ENCODE peak calls at places on chromosomes 6 and 20, in five cellular contexts. P is adrenal gland, L is Peyer's patch, I is tibial artery, D is mesendoderm. V is an unnamed sample. For H3K4me1, the result is how much of the 10 kb centered on the place peaks cover.

GRCh38 chr20:13131688-13132087 is 89.4 kb upstream of the ISM1 start:
- DNase-seq in P (no peak), L (no peak), I (no peak), D (no peak), V (no peak)

GRCh38 chr6:41226752-41227151 is 1.4 kb upstream of the TREML4 start:
- DNase-seq in P (no peak), L (no peak), I (no peak), D (no peak), V (no peak)

GRCh38 chr6:90156861-90157260 is 139.8 kb downstream of the BACH2 start:
- DNase-seq in P (no peak), L (no peak), I (no peak), D (no peak), V (no peak)

GRCh38 chr6:158801655-158802294 is 17.4 kb downstream of the EZR start:
- DNase-seq in P (no peak), L (peak), I (no peak), D (no peak), V (no peak)

GRCh38 chr6:144655376-144655775 is 370.2 kb downstream of the UTRN start:
- DNase-seq in P (no peak), L (no peak), I (no peak), D (no peak), V (no peak)

GRCh38 chr6:16205377-16206144 is 32.8 kb upstream of the GMPR start:
- DNase-seq in P (no peak), L (peak), I (no peak), D (no peak), V (no peak)

GRCh38 chr6:35035481-35036030 is 105.6 kb downstream of the TCP11 start:
- DNase-seq in P (no peak), L (no peak), I (no peak), D (no peak), V (no peak)

GRCh38 chr6:54618597-54618996 is 228.0 kb upstream of the FAM83B start:
- DNase-seq in P (no peak), L (no peak), I (no peak), D (no peak), V (no peak)

GRCh38 chr20:62296724-62297448 is 5.9 kb upstream of the ADRM1 start:
- DNase-seq in P (peak), L (no peak), I (peak), D (no peak), V (no peak)

GRCh38 chr20:57456116-57456515 is 64.9 kb downstream of the RBM38 start:
- DNase-seq in P (no peak), L (no peak), I (no peak), D (no peak), V (no peak)
- H3K4me1 ChIP-seq in P (under half), L (under half), I (under half), D (under half), V (under half)

GRCh38 chr20:23493172-23493772 is 2.4 kb downstream of the CST8 start:
- DNase-seq in P (no peak), L (no peak), I (no peak), D (no peak), V (no peak)
- H3K27ac ChIP-seq in P (no peak), L (no peak), I (no peak), D (no peak), V (no peak)

GRCh38 chr6:6804843-6805680 is 216.5 kb downstream of the LY86 start:
- DNase-seq in P (no peak), L (no peak), I (no peak), D (no peak), V (no peak)
- H3K4me1 ChIP-seq in P (under half), L (under half), I (under half), D (under half), V (under half)

GRCh38 chr20:58613061-58613854 is 37.8 kb upstream of the STX16 start:
- DNase-seq in P (no peak), L (no peak), I (no peak), D (no peak), V (peak)

GRCh38 chr20:58610071-58610800 is 40.8 kb upstream of the STX16 start:
- DNase-seq in P (no peak), L (no peak), I (no peak), D (no peak), V (no peak)

GRCh38 chr20:58611236-58612020 is 39.7 kb upstream of the STX16 start:
- DNase-seq in P (no peak), L (no peak), I (no peak), D (no peak), V (no peak)

GRCh38 chr20:58610811-58611210 is 40.3 kb upstream of the STX16 start:
- DNase-seq in P (no peak), L (no peak), I (no peak), D (no peak), V (no peak)

DNA sequence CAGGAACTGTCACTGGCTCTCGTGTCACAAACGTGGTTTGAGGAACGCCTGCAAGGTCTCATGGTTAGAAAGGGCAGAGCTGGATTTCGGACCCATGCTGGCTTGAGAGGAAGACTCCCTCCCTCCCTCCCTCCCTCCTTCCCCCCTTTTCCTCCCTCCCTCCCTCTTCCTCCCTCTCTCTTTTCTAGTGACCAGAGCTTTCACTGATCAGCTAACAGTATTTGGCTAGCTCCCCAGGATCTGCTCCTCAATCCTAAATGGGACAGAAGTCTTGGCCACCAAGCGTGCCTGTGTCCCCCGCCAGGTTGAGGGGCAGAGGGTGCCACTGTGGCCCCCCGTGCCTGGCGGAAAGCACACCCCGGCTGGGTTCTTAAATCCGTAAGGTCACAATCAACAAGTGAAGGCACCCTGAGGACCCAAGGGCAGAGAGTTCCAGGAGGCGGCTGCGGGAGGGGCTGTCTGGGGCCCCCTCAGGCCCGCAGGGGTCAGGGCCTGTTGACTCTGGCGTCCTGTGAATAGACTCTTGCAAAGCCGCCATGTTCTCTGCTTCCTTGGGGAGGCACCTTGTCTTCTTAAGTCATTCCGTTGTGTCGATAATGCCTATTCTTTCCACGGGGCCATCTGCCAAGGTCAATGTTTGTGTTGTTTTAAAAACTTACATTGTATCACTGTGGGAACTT is 38.9 kb upstream of the STX16 start:
- DNase-seq in P (no peak), L (no peak), I (no peak), D (no peak), V (no peak)
- H3K27ac ChIP-seq in P (no peak), L (no peak), I (peak), D (no peak), V (no peak)

GRCh38 chr20:58896820-58897219 is 44.3 kb downstream of the GNAS start:
- DNase-seq in P (no peak), L (no peak), I (no peak), D (no peak), V (no peak)
- H3K4me1 ChIP-seq in P (half or more), L (under half), I (half or more), D (under half), V (half or more)

GRCh38 chr6:52391599-52391998 is 28.5 kb upstream of the EFHC1 start:
- DNase-seq in P (no peak), L (no peak), I (no peak), D (no peak), V (no peak)

GRCh38 chr6:52389626-52390360 is 27.8 kb downstream of the PAQR8 start:
- DNase-seq in P (peak), L (peak), I (no peak), D (no peak), V (peak)

GRCh38 chr6:52389264-52389625 is 27.3 kb downstream of the PAQR8 start:
- DNase-seq in P (no peak), L (no peak), I (no peak), D (no peak), V (no peak)

GRCh38 chr6:52388790-52389189 is 26.8 kb downstream of the PAQR8 start:
- DNase-seq in P (no peak), L (no peak), I (no peak), D (no peak), V (no peak)

GRCh38 chr6:52390361-52390727 is 28.4 kb downstream of the PAQR8 start:
- DNase-seq in P (no peak), L (peak), I (no peak), D (no peak), V (no peak)
- H3K27ac ChIP-seq in P (peak), L (peak), I (no peak), D (no peak), V (peak)

DNA sequence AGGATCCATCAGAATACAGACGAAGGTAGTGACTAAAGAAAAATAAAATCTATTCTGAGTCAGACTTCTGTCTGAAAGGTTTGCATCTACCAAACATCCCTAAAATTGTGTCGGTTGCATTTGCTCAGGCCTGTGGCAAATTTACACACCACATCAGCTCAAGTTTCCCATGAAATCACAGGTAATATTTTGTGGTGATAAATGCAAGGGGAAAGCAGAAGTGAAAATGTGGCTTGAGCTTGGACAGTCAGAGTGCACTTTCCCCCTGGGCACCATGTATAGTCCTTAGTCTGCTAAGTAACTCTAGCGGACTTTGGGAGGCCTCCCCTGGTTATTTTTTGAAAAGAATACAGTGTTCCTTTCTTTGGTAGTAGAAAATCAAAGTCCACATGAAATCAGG is 159.1 kb downstream of the PKHD1 start:
- DNase-seq in P (no peak), L (no peak), I (no peak), D (no peak), V (no peak)
- H3K4me1 ChIP-seq in P (under half), L (under half), I (under half), D (under half), V (under half)

GRCh38 chr6:24893342-24893850 is 42.4 kb downstream of the RIPOR2 start:
- DNase-seq in P (no peak), L (no peak), I (no peak), D (no peak), V (no peak)

GRCh38 chr6:24899647-24900325 is 36.0 kb downstream of the RIPOR2 start:
- DNase-seq in P (no peak), L (no peak), I (no peak), D (peak), V (no peak)

GRCh38 chr6:24900917-24901697 is 34.7 kb downstream of the RIPOR2 start:
- DNase-seq in P (no peak), L (no peak), I (no peak), D (no peak), V (no peak)

GRCh38 chr6:24898607-24899133 is 37.1 kb downstream of the RIPOR2 start:
- DNase-seq in P (no peak), L (no peak), I (no peak), D (no peak), V (no peak)

DNA sequence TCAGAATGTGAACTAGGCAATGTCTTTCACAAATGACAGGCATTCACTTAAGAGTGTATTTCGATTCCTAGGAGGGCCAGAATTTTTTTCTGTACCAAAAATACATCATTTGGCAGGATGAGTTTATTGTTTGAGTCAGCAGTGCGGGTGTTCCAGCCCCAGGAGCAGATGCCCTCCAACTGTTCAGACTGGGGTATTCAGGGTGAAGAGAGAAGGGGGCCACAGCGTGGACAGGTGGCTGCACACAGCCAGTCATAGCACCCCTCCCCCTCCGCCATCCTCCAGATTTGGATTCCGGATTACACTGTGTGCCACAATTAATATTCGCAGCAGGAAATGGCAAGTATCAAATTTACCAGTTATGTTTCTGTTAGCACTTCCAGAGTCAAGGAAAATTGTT is 38.6 kb downstream of the RIPOR2 start:
- DNase-seq in P (no peak), L (no peak), I (no peak), D (no peak), V (no peak)
- H3K27ac ChIP-seq in P (no peak), L (no peak), I (no peak), D (no peak), V (no peak)

DNA sequence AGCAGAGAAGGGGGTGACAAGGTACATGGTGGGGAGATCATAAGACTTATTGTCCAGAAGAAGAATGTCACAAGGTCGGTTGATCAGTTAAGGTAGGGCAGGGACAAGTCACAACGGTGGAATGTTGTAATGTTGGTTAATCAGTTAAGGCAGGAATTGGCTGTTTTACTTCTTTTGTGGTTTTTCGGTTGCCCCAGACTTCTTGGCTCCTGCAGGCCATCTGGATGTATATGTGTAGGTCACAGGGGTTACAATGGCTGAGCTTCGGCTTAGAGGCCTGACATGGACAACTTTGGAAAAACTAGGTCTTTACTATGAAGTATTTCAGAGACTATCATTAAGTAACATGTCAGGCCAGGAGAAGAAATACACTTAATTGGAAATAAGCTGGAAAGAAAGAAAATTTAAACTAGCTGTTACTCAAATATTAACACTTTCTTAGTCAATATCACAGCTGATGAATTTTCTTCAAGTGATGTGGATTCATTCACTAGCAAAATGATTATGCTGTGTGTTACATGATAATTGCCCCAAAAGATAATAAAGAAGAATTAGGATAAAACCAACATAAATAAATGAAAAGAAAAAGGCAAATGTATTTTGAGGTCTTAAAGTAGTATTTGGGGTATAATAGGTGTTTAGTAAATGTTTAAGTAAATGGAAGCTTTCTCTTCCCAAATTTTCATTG is 4.5 kb downstream of the AIG1 start:
- DNase-seq in P (no peak), L (no peak), I (no peak), D (no peak), V (no peak)
- H3K4me1 ChIP-seq in P (under half), L (under half), I (under half), D (under half), V (under half)